ENCODE peak calls at places on chromosomes 13 and 19, in ten cellular contexts. One of them, this sample, is unnamed.

GRCh38 chr13:48961379-48961778 is 14.3 kb upstream of the FNDC3A start:
- DNase-seq in progenitor cell of endocrine pancreas: no peak
- DNase-seq in Calu3: no peak
- DNase-seq in gastrocnemius medialis: no peak
- DNase-seq in right atrium auricular region: no peak
- DNase-seq in kidney epithelial cell: no peak
- DNase-seq in mammary epithelial cell: no peak
- DNase-seq in lower leg skin: no peak
- DNase-seq in endothelial cell: no peak
- DNase-seq in cardiac fibroblast: no peak
- DNase-seq in this sample: no peak

GRCh38 chr13:41064493-41064892 is 3.2 kb downstream of the WBP4 start:
- DNase-seq in right atrium auricular region: no peak
- DNase-seq in Calu3: no peak
- DNase-seq in gastrocnemius medialis: no peak
- DNase-seq in mammary epithelial cell: peak
- DNase-seq in kidney epithelial cell: no peak
- DNase-seq in cardiac fibroblast: peak
- DNase-seq in lower leg skin: no peak
- DNase-seq in endothelial cell: no peak
- DNase-seq in progenitor cell of endocrine pancreas: no peak
- DNase-seq in this sample: no peak

GRCh38 chr19:11766597-11767591 is at the start of gene ZNF441:
- DNase-seq in endothelial cell: no peak
- DNase-seq in mammary epithelial cell: peak
- DNase-seq in Calu3: peak
- DNase-seq in right atrium auricular region: peak
- DNase-seq in cardiac fibroblast: peak
- DNase-seq in progenitor cell of endocrine pancreas: peak
- DNase-seq in gastrocnemius medialis: peak
- DNase-seq in lower leg skin: peak
- DNase-seq in kidney epithelial cell: peak
- DNase-seq in this sample: peak

GRCh38 chr19:28472843-28473242 is 740.1 kb downstream of the UQCRFS1 start:
- DNase-seq in mammary epithelial cell: no peak
- DNase-seq in Calu3: peak
- DNase-seq in right atrium auricular region: no peak
- DNase-seq in lower leg skin: peak
- DNase-seq in gastrocnemius medialis: no peak
- DNase-seq in kidney epithelial cell: no peak
- DNase-seq in progenitor cell of endocrine pancreas: no peak
- DNase-seq in endothelial cell: no peak
- DNase-seq in cardiac fibroblast: no peak
- DNase-seq in this sample: no peak

GRCh38 chr19:33552928-33553279 is 31.3 kb upstream of the PEPD start:
- DNase-seq in progenitor cell of endocrine pancreas: no peak
- DNase-seq in kidney epithelial cell: no peak
- DNase-seq in right atrium auricular region: no peak
- DNase-seq in Calu3: no peak
- DNase-seq in lower leg skin: no peak
- DNase-seq in endothelial cell: no peak
- DNase-seq in gastrocnemius medialis: no peak
- DNase-seq in cardiac fibroblast: no peak
- DNase-seq in mammary epithelial cell: no peak
- DNase-seq in this sample: no peak

GRCh38 chr19:42270346-42271044 is 1.4 kb downstream of the CIC start:
- DNase-seq in right atrium auricular region: no peak
- DNase-seq in progenitor cell of endocrine pancreas: no peak
- DNase-seq in lower leg skin: no peak
- DNase-seq in Calu3: peak
- DNase-seq in gastrocnemius medialis: no peak
- DNase-seq in mammary epithelial cell: peak
- DNase-seq in kidney epithelial cell: no peak
- DNase-seq in endothelial cell: no peak
- DNase-seq in cardiac fibroblast: peak
- DNase-seq in this sample: no peak

GRCh38 chr19:4094761-4095487 is 28.2 kb upstream of the ZBTB7A start:
- DNase-seq in endothelial cell: no peak
- DNase-seq in gastrocnemius medialis: no peak
- DNase-seq in lower leg skin: no peak
- DNase-seq in progenitor cell of endocrine pancreas: no peak
- DNase-seq in mammary epithelial cell: no peak
- DNase-seq in cardiac fibroblast: no peak
- DNase-seq in kidney epithelial cell: no peak
- DNase-seq in Calu3: no peak
- DNase-seq in right atrium auricular region: no peak
- DNase-seq in this sample: no peak

GRCh38 chr13:44112700-44113329 is 233.1 kb downstream of the LACC1 start:
- DNase-seq in lower leg skin: no peak
- DNase-seq in mammary epithelial cell: no peak
- DNase-seq in endothelial cell: no peak
- DNase-seq in cardiac fibroblast: no peak
- DNase-seq in right atrium auricular region: no peak
- DNase-seq in Calu3: no peak
- DNase-seq in kidney epithelial cell: no peak
- DNase-seq in progenitor cell of endocrine pancreas: no peak
- DNase-seq in gastrocnemius medialis: no peak
- DNase-seq in this sample: no peak

GRCh38 chr13:30898721-30899188 is 7.3 kb upstream of the MEDAG start:
- DNase-seq in endothelial cell: peak
- DNase-seq in kidney epithelial cell: peak
- DNase-seq in right atrium auricular region: peak
- DNase-seq in mammary epithelial cell: peak
- DNase-seq in progenitor cell of endocrine pancreas: no peak
- DNase-seq in Calu3: no peak
- DNase-seq in gastrocnemius medialis: no peak
- DNase-seq in lower leg skin: peak
- DNase-seq in cardiac fibroblast: peak
- DNase-seq in this sample: no peak

GRCh38 chr13:75685239-75685697 is 49.1 kb downstream of the LMO7 start:
- DNase-seq in cardiac fibroblast: peak
- DNase-seq in Calu3: no peak
- DNase-seq in mammary epithelial cell: peak
- DNase-seq in right atrium auricular region: no peak
- DNase-seq in endothelial cell: no peak
- DNase-seq in progenitor cell of endocrine pancreas: no peak
- DNase-seq in kidney epithelial cell: peak
- DNase-seq in lower leg skin: no peak
- DNase-seq in gastrocnemius medialis: no peak
- DNase-seq in this sample: no peak

GRCh38 chr13:101941095-101941777 is 460.6 kb downstream of the FGF14 start:
- DNase-seq in kidney epithelial cell: no peak
- DNase-seq in endothelial cell: no peak
- DNase-seq in gastrocnemius medialis: no peak
- DNase-seq in lower leg skin: no peak
- DNase-seq in Calu3: no peak
- DNase-seq in mammary epithelial cell: no peak
- DNase-seq in right atrium auricular region: no peak
- DNase-seq in progenitor cell of endocrine pancreas: no peak
- DNase-seq in cardiac fibroblast: peak
- DNase-seq in this sample: no peak

GRCh38 chr19:14472202-14472961 is 2.8 kb downstream of the PTGER1 start:
- DNase-seq in kidney epithelial cell: no peak
- DNase-seq in progenitor cell of endocrine pancreas: peak
- DNase-seq in endothelial cell: peak
- DNase-seq in lower leg skin: no peak
- DNase-seq in mammary epithelial cell: no peak
- DNase-seq in cardiac fibroblast: peak
- DNase-seq in Calu3: peak
- DNase-seq in right atrium auricular region: no peak
- DNase-seq in gastrocnemius medialis: no peak
- DNase-seq in this sample: peak

GRCh38 chr13:75359266-75359665 is 122.7 kb downstream of the TBC1D4 start:
- DNase-seq in right atrium auricular region: no peak
- DNase-seq in mammary epithelial cell: peak
- DNase-seq in gastrocnemius medialis: no peak
- DNase-seq in lower leg skin: no peak
- DNase-seq in Calu3: no peak
- DNase-seq in endothelial cell: no peak
- DNase-seq in kidney epithelial cell: peak
- DNase-seq in cardiac fibroblast: peak
- DNase-seq in progenitor cell of endocrine pancreas: no peak
- DNase-seq in this sample: no peak

GRCh38 chr19:11160119-11160768 is 4.7 kb upstream of the SPC24 start:
- DNase-seq in progenitor cell of endocrine pancreas: no peak
- DNase-seq in lower leg skin: no peak
- DNase-seq in Calu3: no peak
- DNase-seq in kidney epithelial cell: no peak
- DNase-seq in cardiac fibroblast: peak
- DNase-seq in mammary epithelial cell: no peak
- DNase-seq in right atrium auricular region: no peak
- DNase-seq in endothelial cell: no peak
- DNase-seq in gastrocnemius medialis: no peak
- DNase-seq in this sample: no peak

GRCh38 chr13:27355894-27356293 is 68.5 kb upstream of the GTF3A start:
- DNase-seq in cardiac fibroblast: no peak
- DNase-seq in lower leg skin: no peak
- DNase-seq in kidney epithelial cell: no peak
- DNase-seq in gastrocnemius medialis: no peak
- DNase-seq in right atrium auricular region: no peak
- DNase-seq in endothelial cell: no peak
- DNase-seq in progenitor cell of endocrine pancreas: no peak
- DNase-seq in Calu3: no peak
- DNase-seq in mammary epithelial cell: no peak
- DNase-seq in this sample: no peak

GRCh38 chr13:113724780-113725315 is 34.2 kb upstream of the TMEM255B start:
- DNase-seq in gastrocnemius medialis: peak
- DNase-seq in endothelial cell: peak
- DNase-seq in cardiac fibroblast: peak
- DNase-seq in progenitor cell of endocrine pancreas: peak
- DNase-seq in mammary epithelial cell: peak
- DNase-seq in Calu3: peak
- DNase-seq in lower leg skin: peak
- DNase-seq in right atrium auricular region: no peak
- DNase-seq in kidney epithelial cell: peak
- DNase-seq in this sample: no peak

GRCh38 chr19:50264483-50265186 is 61.2 kb downstream of the MYH14 start:
- DNase-seq in endothelial cell: no peak
- DNase-seq in lower leg skin: no peak
- DNase-seq in cardiac fibroblast: no peak
- DNase-seq in mammary epithelial cell: no peak
- DNase-seq in progenitor cell of endocrine pancreas: no peak
- DNase-seq in right atrium auricular region: no peak
- DNase-seq in Calu3: no peak
- DNase-seq in kidney epithelial cell: no peak
- DNase-seq in gastrocnemius medialis: no peak
- DNase-seq in this sample: no peak
- TF ChIP-seq CTCF in endothelial cell: no peak
- TF ChIP-seq CTCF in lower leg skin: no peak
- TF ChIP-seq CTCF in cardiac fibroblast: no peak
- TF ChIP-seq CTCF in mammary epithelial cell: no peak
- TF ChIP-seq CTCF in progenitor cell of endocrine pancreas: no peak
- TF ChIP-seq CTCF in right atrium auricular region: no peak
- TF ChIP-seq CTCF in Calu3: no peak
- TF ChIP-seq CTCF in kidney epithelial cell: no peak
- TF ChIP-seq CTCF in gastrocnemius medialis: no peak
- TF ChIP-seq CTCF in this sample: no peak

DNA sequence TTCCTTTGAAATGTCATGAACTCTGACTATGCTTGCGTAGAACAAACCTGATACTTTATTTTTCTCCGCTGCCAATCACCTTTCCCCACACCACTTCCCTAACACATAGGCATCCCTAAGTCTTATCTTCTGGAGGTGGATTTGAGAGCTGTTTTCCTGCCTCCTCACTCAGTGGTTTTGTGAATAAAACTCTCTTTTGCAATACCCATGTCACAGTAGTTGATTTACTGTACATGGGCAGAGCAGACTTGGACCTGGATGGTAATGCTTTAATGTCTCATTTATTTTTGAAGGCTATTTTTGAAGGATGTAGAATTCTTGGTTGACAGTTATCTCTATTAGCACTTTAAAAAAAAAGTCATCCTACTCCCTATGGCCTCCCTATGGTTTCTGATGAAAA is 881.8 kb downstream of the SLITRK5 start:
- DNase-seq in gastrocnemius medialis: no peak
- DNase-seq in cardiac fibroblast: no peak
- DNase-seq in endothelial cell: no peak
- DNase-seq in lower leg skin: no peak
- DNase-seq in kidney epithelial cell: no peak
- DNase-seq in right atrium auricular region: no peak
- DNase-seq in mammary epithelial cell: no peak
- DNase-seq in Calu3: no peak
- DNase-seq in progenitor cell of endocrine pancreas: no peak
- DNase-seq in this sample: no peak
- TF ChIP-seq CTCF in gastrocnemius medialis: no peak
- TF ChIP-seq CTCF in cardiac fibroblast: no peak
- TF ChIP-seq CTCF in endothelial cell: no peak
- TF ChIP-seq CTCF in lower leg skin: no peak
- TF ChIP-seq CTCF in kidney epithelial cell: no peak
- TF ChIP-seq CTCF in right atrium auricular region: no peak
- TF ChIP-seq CTCF in mammary epithelial cell: no peak
- TF ChIP-seq CTCF in Calu3: no peak
- TF ChIP-seq CTCF in progenitor cell of endocrine pancreas: no peak
- TF ChIP-seq CTCF in this sample: no peak

GRCh38 chr19:35818445-35818844 is 5.8 kb upstream of the PRODH2 start:
- DNase-seq in right atrium auricular region: no peak
- DNase-seq in lower leg skin: no peak
- DNase-seq in progenitor cell of endocrine pancreas: no peak
- DNase-seq in mammary epithelial cell: no peak
- DNase-seq in Calu3: no peak
- DNase-seq in gastrocnemius medialis: no peak
- DNase-seq in cardiac fibroblast: no peak
- DNase-seq in kidney epithelial cell: no peak
- DNase-seq in endothelial cell: no peak
- DNase-seq in this sample: no peak
- TF ChIP-seq CTCF in right atrium auricular region: no peak
- TF ChIP-seq CTCF in lower leg skin: no peak
- TF ChIP-seq CTCF in progenitor cell of endocrine pancreas: no peak
- TF ChIP-seq CTCF in mammary epithelial cell: no peak
- TF ChIP-seq CTCF in Calu3: no peak
- TF ChIP-seq CTCF in gastrocnemius medialis: no peak
- TF ChIP-seq CTCF in cardiac fibroblast: no peak
- TF ChIP-seq CTCF in kidney epithelial cell: no peak
- TF ChIP-seq CTCF in endothelial cell: no peak
- TF ChIP-seq CTCF in this sample: no peak

GRCh38 chr13:107373551-107373950 is 805.6 kb upstream of the ARGLU1 start:
- DNase-seq in kidney epithelial cell: peak
- DNase-seq in right atrium auricular region: no peak
- DNase-seq in gastrocnemius medialis: no peak
- DNase-seq in mammary epithelial cell: peak
- DNase-seq in cardiac fibroblast: peak
- DNase-seq in progenitor cell of endocrine pancreas: no peak
- DNase-seq in lower leg skin: no peak
- DNase-seq in Calu3: no peak
- DNase-seq in endothelial cell: no peak
- DNase-seq in this sample: no peak
- TF ChIP-seq CTCF in kidney epithelial cell: peak
- TF ChIP-seq CTCF in right atrium auricular region: no peak
- TF ChIP-seq CTCF in gastrocnemius medialis: no peak
- TF ChIP-seq CTCF in mammary epithelial cell: peak
- TF ChIP-seq CTCF in cardiac fibroblast: peak
- TF ChIP-seq CTCF in progenitor cell of endocrine pancreas: peak
- TF ChIP-seq CTCF in lower leg skin: no peak
- TF ChIP-seq CTCF in Calu3: no peak
- TF ChIP-seq CTCF in endothelial cell: peak
- TF ChIP-seq CTCF in this sample: peak